ENCODE peak calls at places on chromosome 3, in six cellular contexts. O is sigmoid colon, N is tibial artery, V is neural progenitor cell, Z is endothelial cell of umbilical vein, G is A549. X is an unnamed sample. For H3K9me3 and H3K4me1, the result is how much of the 10 kb centered on the place peaks cover.

GRCh38 chr3:5542472-5542871 is 355.0 kb downstream of the EDEM1 start:
- DNase-seq in O (no peak), N (no peak), V (no peak), Z (no peak), G (no peak), X (no peak)

GRCh38 chr3:10268930-10269329 is 20.7 kb downstream of the TATDN2 start:
- DNase-seq in O (no peak), N (no peak), V (no peak), Z (no peak), G (no peak), X (no peak)

GRCh38 chr3:35744419-35744818 is 105.1 kb downstream of the ARPP21 start:
- DNase-seq in O (no peak), N (no peak), V (peak), Z (no peak), G (no peak), X (no peak)

GRCh38 chr3:38477057-38477820 is 18.9 kb upstream of the EXOG start:
- DNase-seq in O (no peak), N (no peak), V (no peak), Z (no peak), G (no peak), X (no peak)

GRCh38 chr3:150797155-150797554 is 34.2 kb upstream of the SIAH2 start:
- DNase-seq in O (no peak), N (no peak), V (no peak), Z (no peak), G (peak), X (no peak)

GRCh38 chr3:73213906-73214305 is 152.4 kb downstream of the EBLN2 start:
- DNase-seq in O (no peak), N (no peak), V (no peak), Z (no peak), G (no peak), X (peak)

GRCh38 chr3:164230385-164231094 is 847.8 kb downstream of the SI start:
- DNase-seq in O (no peak), N (no peak), V (no peak), Z (no peak), G (no peak), X (no peak)

GRCh38 chr3:162719684-162720341 is 1223.2 kb downstream of the OTOL1 start:
- DNase-seq in O (no peak), N (no peak), V (no peak), Z (no peak), G (peak), X (peak)

DNA sequence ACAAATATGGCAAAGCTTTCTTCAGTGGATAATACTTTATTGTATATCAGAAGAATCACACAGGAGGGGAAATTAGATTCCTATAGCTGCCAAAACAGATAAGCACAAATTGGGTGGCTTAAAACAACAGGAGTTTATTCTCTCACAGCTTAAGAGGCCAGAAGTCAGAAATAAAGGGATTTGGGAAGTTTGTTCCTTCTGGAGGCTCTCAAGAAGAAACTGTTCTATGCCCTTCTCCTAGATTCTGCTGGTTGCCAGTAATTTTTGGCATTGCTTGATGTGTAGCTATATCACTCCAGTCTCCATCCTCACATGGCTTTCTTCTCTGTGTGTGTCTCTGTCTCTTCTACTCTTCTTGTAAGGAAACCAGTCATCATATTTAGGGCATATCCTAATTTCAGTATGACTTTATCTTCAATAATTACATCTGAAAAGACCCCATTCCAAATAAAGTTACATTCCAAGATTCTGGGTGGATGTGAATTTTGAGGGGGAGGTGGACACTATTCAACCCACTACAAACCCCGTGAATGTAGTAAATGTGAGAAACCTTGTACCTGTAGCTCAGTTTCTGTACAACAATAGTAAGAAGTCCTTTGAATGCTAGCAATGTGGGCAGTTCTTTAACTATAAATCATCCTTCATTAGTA is 22.2 kb upstream of the WNT7A start:
- DNase-seq in O (no peak), N (no peak), V (no peak), Z (no peak), G (no peak), X (no peak)
- H3K9me3 ChIP-seq in O (under half), N (half or more), V (under half), Z (under half), G (half or more), X (under half)

GRCh38 chr3:154759966-154760365 is 320.2 kb upstream of the MME start:
- DNase-seq in O (no peak), N (no peak), V (peak), Z (no peak), G (no peak), X (no peak)

GRCh38 chr3:154753101-154753500 is 323.1 kb upstream of the GPR149 start:
- DNase-seq in O (no peak), N (no peak), V (no peak), Z (no peak), G (no peak), X (no peak)

DNA sequence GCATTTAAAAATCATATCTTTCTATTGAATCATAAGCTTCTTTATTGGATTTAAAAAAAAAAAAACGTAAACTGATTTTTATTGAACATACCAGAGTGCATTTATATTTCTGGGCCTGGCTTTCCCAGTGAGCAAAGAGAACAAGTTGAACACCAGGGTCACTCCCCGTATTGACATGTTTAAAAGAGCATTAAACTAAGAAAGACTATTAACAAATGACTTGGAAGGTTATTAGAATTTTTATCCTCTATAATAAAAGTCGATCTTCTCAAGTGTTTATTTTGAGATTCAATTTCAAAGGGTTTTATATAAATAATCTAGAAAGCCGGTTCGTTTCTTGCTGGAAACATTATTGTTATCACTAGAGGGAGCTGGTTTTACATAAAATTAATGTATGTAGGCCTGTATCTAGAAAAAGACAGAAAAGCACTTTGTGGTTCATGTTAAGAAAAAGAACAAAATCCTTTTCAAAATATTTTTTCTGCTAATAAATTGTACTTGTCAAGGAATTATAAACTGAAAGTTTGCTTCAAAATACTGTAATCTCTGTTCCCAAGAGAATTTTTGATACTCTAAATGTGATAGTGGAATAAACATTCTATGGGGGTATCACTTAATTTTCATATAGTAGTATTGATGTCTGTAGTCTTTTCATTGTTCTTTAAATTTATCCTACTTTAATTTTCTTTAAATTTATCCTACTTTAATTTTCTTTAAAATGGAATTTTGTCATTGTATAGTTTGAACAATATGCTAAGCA is 321.8 kb upstream of the MME start:
- DNase-seq in O (no peak), N (no peak), V (no peak), Z (peak), G (peak), X (peak)
- TF ChIP-seq CTCF in O (no peak), N (peak), V (peak), Z (no peak), G (peak), X (peak)

DNA sequence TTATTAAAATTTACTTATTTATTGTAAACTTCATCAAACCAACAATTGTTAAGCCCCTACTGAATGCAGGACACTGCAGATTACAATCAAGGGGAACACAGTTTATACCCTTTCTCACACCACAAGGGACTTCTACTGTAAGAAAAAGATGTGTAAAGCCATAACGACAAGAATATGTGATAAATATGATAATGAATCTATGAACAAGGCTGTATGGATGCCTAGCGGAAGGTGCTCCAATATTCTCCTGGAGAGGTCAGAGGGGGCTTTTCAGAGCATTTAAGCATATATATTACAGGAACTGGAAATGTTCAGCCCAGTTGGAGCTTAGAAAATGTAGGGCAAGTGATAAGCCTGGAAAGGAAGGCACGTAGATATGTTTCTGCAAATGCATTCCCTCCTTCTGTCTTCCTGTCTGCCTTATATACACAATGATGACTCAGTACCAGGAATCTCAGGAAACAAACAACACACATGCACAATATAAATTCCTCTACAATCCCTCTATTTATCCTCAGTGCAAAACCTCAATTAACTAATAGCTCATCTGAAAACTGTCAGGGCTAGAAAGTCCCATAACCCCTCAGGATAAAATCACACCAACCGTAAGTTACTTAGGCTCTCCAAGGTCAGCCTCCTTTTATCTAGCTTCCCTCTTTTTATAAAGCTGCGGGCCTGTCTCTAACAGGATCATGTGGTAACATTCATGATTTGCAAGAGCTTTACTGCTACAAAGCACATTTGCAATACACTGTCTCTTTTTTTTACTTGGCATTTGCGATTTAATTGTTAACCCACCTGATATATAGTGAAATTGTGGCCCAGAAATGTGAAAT is 393.1 kb downstream of the LPP start:
- DNase-seq in O (no peak), N (no peak), V (no peak), Z (peak), G (peak), X (no peak)
- H3K4me1 ChIP-seq in O (under half), N (under half), V (under half), Z (under half), G (under half), X (under half)

GRCh38 chr3:6542795-6543194 is 318.1 kb upstream of the GRM7 start:
- DNase-seq in O (no peak), N (no peak), V (no peak), Z (no peak), G (no peak), X (no peak)
- H3K9me3 ChIP-seq in O (under half), N (under half), V (under half), Z (under half), G (under half), X (under half)

DNA sequence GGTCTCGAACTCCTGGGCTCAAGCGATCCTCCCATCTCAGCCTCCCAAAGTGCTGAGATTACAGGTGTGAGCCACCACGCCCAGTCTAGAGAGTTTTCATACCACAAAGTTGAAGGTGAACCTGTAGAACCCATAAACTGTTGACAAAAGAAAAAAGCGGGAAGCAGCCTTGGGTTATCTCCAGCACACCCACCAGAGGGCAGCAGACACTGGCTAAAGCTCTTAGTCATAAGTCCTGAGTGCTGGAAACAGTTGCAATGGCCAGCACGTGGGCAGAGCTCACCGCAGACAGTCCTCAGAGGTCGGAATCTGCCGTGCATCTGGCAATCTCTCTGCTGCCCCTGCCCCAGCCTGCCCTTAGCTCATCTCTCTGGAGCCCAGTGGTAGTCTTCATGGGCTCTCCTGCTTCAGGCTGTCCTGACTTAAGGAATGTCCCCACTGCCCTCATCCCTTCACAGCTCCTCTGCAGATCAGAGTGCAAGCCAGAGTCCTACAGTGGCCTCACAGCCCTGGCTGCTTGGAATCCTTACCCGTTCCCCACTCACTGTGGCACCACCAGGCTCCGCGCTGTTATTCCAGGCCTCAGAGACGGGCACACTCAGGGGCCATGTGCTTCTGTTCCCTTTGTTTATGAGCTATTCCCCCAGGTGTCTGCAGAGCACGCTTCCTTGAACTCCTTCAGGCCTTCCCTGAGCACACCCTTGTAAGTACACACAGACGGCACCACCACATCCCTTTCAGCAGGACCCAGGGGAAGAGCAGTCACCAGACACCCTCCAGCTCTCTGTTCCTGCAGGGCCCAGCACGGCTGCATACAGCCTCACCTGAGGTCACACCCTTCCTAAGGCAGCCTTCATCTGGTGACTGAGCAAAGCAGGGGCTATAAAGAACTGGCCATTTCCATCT is 8.8 kb upstream of the ELP6 start:
- DNase-seq in O (peak), N (peak), V (peak), Z (peak), G (peak), X (peak)
- TF ChIP-seq CTCF in O (peak), N (peak), V (peak), Z (peak), G (peak), X (peak)

DNA sequence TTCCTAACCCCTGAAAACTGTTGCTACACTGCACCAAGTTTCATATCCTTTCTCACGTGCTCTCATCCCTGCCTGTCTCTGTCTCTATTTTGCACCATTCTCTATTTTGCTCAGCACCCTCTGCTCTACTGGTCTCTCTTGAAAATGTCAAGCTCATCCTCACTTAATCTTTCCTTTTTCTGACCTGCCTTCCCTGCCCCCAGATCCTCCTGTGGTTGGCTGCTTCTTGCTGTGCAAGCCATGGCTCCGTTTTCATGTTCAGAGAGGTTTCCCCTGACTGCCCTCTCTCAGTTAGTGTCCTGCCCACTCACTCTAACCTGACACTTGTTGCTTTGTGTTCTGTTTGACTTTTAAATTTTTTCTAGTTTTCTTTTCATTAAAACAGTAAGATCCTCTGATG is 6.0 kb downstream of the CCDC174 start:
- DNase-seq in O (no peak), N (no peak), V (no peak), Z (no peak), G (no peak), X (no peak)
- H3K4me1 ChIP-seq in O (under half), N (under half), V (under half), Z (under half), G (under half), X (under half)

GRCh38 chr3:66898155-66898554 is 100.0 kb upstream of the KBTBD8 start:
- DNase-seq in O (no peak), N (no peak), V (no peak), Z (no peak), G (no peak), X (no peak)
- H3K9me3 ChIP-seq in O (under half), N (under half), V (under half), Z (under half), G (under half), X (under half)

GRCh38 chr3:42562047-42562907 is 19.5 kb downstream of the SEC22C start:
- DNase-seq in O (no peak), N (no peak), V (no peak), Z (no peak), G (no peak), X (no peak)

GRCh38 chr3:42556089-42556632 is 25.6 kb downstream of the SEC22C start:
- DNase-seq in O (no peak), N (no peak), V (no peak), Z (no peak), G (no peak), X (peak)

GRCh38 chr3:42552830-42553229 is 28.9 kb downstream of the SEC22C start:
- DNase-seq in O (peak), N (no peak), V (no peak), Z (no peak), G (no peak), X (no peak)

GRCh38 chr3:42557849-42558248 is 23.9 kb downstream of the SEC22C start:
- DNase-seq in O (no peak), N (no peak), V (no peak), Z (no peak), G (no peak), X (no peak)
- TF ChIP-seq CTCF in O (no peak), N (no peak), V (peak), Z (no peak), G (no peak), X (peak)

GRCh38 chr3:46711305-46711704 is 6.4 kb downstream of the PRSS50 start:
- DNase-seq in O (peak), N (no peak), V (no peak), Z (no peak), G (no peak), X (no peak)

GRCh38 chr3:46709721-46710120 is 7.9 kb downstream of the PRSS50 start:
- DNase-seq in O (peak), N (no peak), V (no peak), Z (no peak), G (no peak), X (no peak)

GRCh38 chr3:46711770-46712169 is 5.9 kb downstream of the PRSS50 start:
- DNase-seq in O (peak), N (no peak), V (no peak), Z (no peak), G (no peak), X (no peak)

GRCh38 chr3:46710229-46710628 is 7.4 kb downstream of the PRSS50 start:
- DNase-seq in O (peak), N (no peak), V (no peak), Z (no peak), G (no peak), X (no peak)

DNA sequence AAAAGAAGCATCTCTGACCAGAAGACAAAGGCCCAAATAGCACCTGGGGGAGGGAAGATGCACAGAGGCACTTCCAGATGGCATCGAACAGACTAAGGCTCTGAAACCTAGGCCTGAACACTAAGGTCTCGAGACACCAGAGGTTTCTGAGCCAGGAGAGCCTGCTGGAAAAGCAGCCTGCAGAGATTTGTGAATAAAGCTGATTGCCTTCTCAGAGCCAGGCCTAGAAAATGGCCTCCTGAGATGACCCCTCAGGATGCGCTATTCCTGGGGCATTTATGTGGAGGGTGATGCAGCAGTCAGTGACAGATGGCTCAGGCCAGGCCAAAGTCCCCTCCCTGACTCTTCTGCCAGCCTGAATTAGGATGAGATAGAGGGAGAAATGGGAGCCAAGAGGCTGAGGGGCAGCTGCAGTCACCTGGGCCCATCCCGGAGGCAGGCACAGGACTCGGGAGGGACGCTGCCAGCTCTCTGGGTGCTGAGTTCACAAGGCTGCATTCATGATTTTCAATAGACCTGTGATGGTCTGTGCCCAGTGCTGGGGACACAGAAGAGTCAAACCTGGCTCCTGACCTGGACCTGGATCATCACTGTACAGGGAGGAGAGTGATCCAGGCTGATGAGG is 6.9 kb downstream of the PRSS50 start:
- DNase-seq in O (peak), N (no peak), V (no peak), Z (no peak), G (no peak), X (no peak)
- H3K4me1 ChIP-seq in O (under half), N (under half), V (under half), Z (under half), G (under half), X (under half)

DNA sequence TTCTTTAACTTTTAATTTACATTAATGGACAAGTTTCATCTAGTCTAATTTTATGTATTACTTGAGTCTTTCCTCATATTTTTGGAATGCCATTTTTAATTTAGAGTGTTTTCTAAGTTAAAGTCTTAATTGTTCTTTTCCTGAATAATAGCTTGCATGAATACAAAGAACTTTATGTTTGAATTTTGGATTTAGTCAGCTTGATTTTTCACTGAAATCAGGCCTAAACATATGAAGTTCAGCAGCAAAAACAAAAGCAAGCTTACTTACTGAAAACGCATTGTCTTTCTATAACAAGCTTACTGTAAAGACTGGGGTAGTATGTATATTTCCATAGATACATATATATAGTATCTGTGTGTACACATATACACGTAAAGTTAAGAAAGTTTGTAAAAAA is 126.0 kb downstream of the ZBTB20 start:
- DNase-seq in O (no peak), N (no peak), V (no peak), Z (no peak), G (no peak), X (no peak)
- H3K9me3 ChIP-seq in O (under half), N (under half), V (under half), Z (under half), G (under half), X (under half)

X was measured in mammary epithelial cell.